ENCODE peak calls at places on chromosomes 7 and 10, in eight cellular contexts. F is left lung, B is heart left ventricle, N is astrocyte of the spinal cord, O is activated B cell treated with CpG ODN at 0.5 μM for 24 hours, W is brain microvascular endothelial cell, T is lower leg skin, S is choroid plexus epithelial cell. Y is an unnamed sample.

GRCh38 chr10:4006848-4007247 is 221.8 kb upstream of the KLF6 start:
- DNase-seq in F (no peak), B (no peak), N (no peak), O (no peak), W (no peak), T (no peak), S (no peak), Y (no peak)

GRCh38 chr7:142348100-142348499 is 90.2 kb upstream of the PRSS58 start:
- DNase-seq in F (no peak), B (no peak), N (no peak), O (no peak), W (no peak), T (no peak), S (no peak), Y (no peak)

GRCh38 chr10:37856881-37857286 is 526 bp downstream of the ZNF248 start:
- DNase-seq in F (peak), B (peak), N (no peak), O (no peak), W (peak), T (peak), S (no peak), Y (peak)

GRCh38 chr10:7908541-7909210 is 90.4 kb downstream of the TAF3 start:
- DNase-seq in F (no peak), B (no peak), N (no peak), O (no peak), W (no peak), T (no peak), S (no peak), Y (no peak)

GRCh38 chr7:30214651-30215137 is 69.7 kb upstream of the ZNRF2 start:
- DNase-seq in F (no peak), B (no peak), N (no peak), O (no peak), W (no peak), T (no peak), S (no peak), Y (no peak)

GRCh38 chr7:151866761-151867650 is 9.9 kb downstream of the PRKAG2 start:
- DNase-seq in F (no peak), B (no peak), N (no peak), O (no peak), W (no peak), T (no peak), S (no peak), Y (no peak)

GRCh38 chr7:123594813-123595241 is 6.8 kb upstream of the ASB15 start:
- DNase-seq in F (no peak), B (no peak), N (peak), O (no peak), W (peak), T (no peak), S (peak), Y (no peak)

GRCh38 chr7:145212050-145212449 is 376.2 kb upstream of the TPK1 start:
- DNase-seq in F (no peak), B (no peak), N (no peak), O (no peak), W (no peak), T (no peak), S (peak), Y (no peak)

GRCh38 chr10:68831961-68832455 is 4.7 kb downstream of the STOX1 start:
- DNase-seq in F (no peak), B (no peak), N (no peak), O (no peak), W (no peak), T (no peak), S (no peak), Y (no peak)

GRCh38 chr10:9957352-9957751 is 1060.3 kb upstream of the CELF2 start:
- DNase-seq in F (no peak), B (no peak), N (no peak), O (no peak), W (peak), T (no peak), S (peak), Y (no peak)

GRCh38 chr10:11757452-11757819 is 15.3 kb downstream of the ECHDC3 start:
- DNase-seq in F (peak), B (peak), N (peak), O (no peak), W (peak), T (peak), S (peak), Y (no peak)
- TF ChIP-seq CTCF in F (no peak), B (no peak), N (no peak), O (no peak), W (no peak), T (no peak), S (no peak), Y (no peak)

GRCh38 chr10:6092731-6093130 is 3.9 kb downstream of the RBM17 start:
- DNase-seq in F (no peak), B (no peak), N (no peak), O (no peak), W (no peak), T (no peak), S (no peak), Y (no peak)

GRCh38 chr10:6089334-6090219 is 743 bp downstream of the RBM17 start:
- DNase-seq in F (peak), B (peak), N (no peak), O (no peak), W (no peak), T (no peak), S (peak), Y (no peak)

GRCh38 chr10:6095810-6096209 is 7.0 kb downstream of the RBM17 start:
- DNase-seq in F (no peak), B (no peak), N (no peak), O (no peak), W (no peak), T (no peak), S (no peak), Y (no peak)

GRCh38 chr10:6088721-6089333 is at the start of gene RBM17:
- DNase-seq in F (peak), B (peak), N (peak), O (peak), W (peak), T (peak), S (peak), Y (peak)

GRCh38 chr10:6091630-6092029 is 2.8 kb downstream of the RBM17 start:
- DNase-seq in F (no peak), B (peak), N (no peak), O (no peak), W (no peak), T (no peak), S (no peak), Y (no peak)
- TF ChIP-seq CTCF in F (no peak), B (no peak), N (peak), O (no peak), W (no peak), T (no peak), S (no peak), Y (no peak)

GRCh38 chr10:46220872-46221538 is 65.8 kb upstream of the ANTXRL start:
- DNase-seq in F (no peak), B (no peak), N (no peak), O (no peak), W (no peak), T (no peak), S (no peak), Y (no peak)
- TF ChIP-seq CTCF in F (no peak), B (no peak), N (no peak), O (no peak), W (peak), T (no peak), S (peak), Y (no peak)

GRCh38 chr7:20651960-20652544 is 36.6 kb downstream of the ABCB5 start:
- DNase-seq in F (no peak), B (no peak), N (peak), O (no peak), W (peak), T (no peak), S (peak), Y (no peak)

GRCh38 chr7:20647051-20647450 is 31.6 kb downstream of the ABCB5 start:
- DNase-seq in F (no peak), B (no peak), N (peak), O (no peak), W (peak), T (no peak), S (peak), Y (no peak)

GRCh38 chr7:20650782-20651181 is 35.3 kb downstream of the ABCB5 start:
- DNase-seq in F (no peak), B (no peak), N (no peak), O (no peak), W (no peak), T (no peak), S (no peak), Y (no peak)

GRCh38 chr7:20653636-20654035 is 38.2 kb downstream of the ABCB5 start:
- DNase-seq in F (no peak), B (no peak), N (no peak), O (no peak), W (no peak), T (no peak), S (no peak), Y (no peak)

GRCh38 chr7:20647908-20648776 is 32.7 kb downstream of the ABCB5 start:
- DNase-seq in F (no peak), B (no peak), N (peak), O (no peak), W (no peak), T (no peak), S (peak), Y (no peak)
- TF ChIP-seq CTCF in F (no peak), B (no peak), N (peak), O (no peak), W (peak), T (no peak), S (peak), Y (no peak)

GRCh38 chr7:149468208-149468607 is 7.3 kb upstream of the ZNF777 start:
- DNase-seq in F (no peak), B (no peak), N (peak), O (no peak), W (no peak), T (no peak), S (peak), Y (no peak)
- TF ChIP-seq CTCF in F (no peak), B (no peak), N (no peak), O (no peak), W (peak), T (no peak), S (peak), Y (no peak)

Y was measured in CD14-positive monocyte.